ENCODE peak calls at places on chromosome 22, in five cellular contexts. Q, B, P, H and R are unnamed samples.

GRCh38 chr22:11616811-11617210 is 3911.2 kb upstream of the OR11H1 start:
- DNase-seq in Q (no peak), B (no peak), P (no peak), H (no peak), R (no peak)

GRCh38 chr22:29002603-29003002 is 59.0 kb downstream of the C22orf31 start:
- DNase-seq in Q (no peak), B (no peak), P (no peak), H (no peak), R (no peak)

GRCh38 chr22:29277927-29278326 is 9.9 kb downstream of the EWSR1 start:
- DNase-seq in Q (no peak), B (no peak), P (no peak), H (no peak), R (no peak)

GRCh38 chr22:47142427-47143046 is 380.1 kb downstream of the TBC1D22A start:
- DNase-seq in Q (no peak), B (no peak), P (no peak), H (no peak), R (no peak)

GRCh38 chr22:39805117-39805516 is 88.4 kb downstream of the ENTHD1 start:
- DNase-seq in Q (no peak), B (no peak), P (no peak), H (no peak), R (no peak)

GRCh38 chr22:47165998-47166397 is 403.5 kb downstream of the TBC1D22A start:
- DNase-seq in Q (no peak), B (no peak), P (no peak), H (no peak), R (no peak)

GRCh38 chr22:44663256-44663999 is 38.6 kb upstream of the PRR5 start:
- DNase-seq in Q (no peak), B (no peak), P (no peak), H (no peak), R (no peak)

GRCh38 chr22:30036656-30037055 is 43.6 kb upstream of the HORMAD2 start:
- DNase-seq in Q (no peak), B (peak; percentile 52), P (no peak), H (peak; percentile 16), R (peak; percentile 43)

GRCh38 chr22:30224161-30224857 is 22.2 kb downstream of the LIF start:
- DNase-seq in Q (peak; percentile 39), B (peak; percentile 79), P (no peak), H (peak; percentile 89), R (peak; percentile 49)

GRCh38 chr22:40213478-40213877 is 35.8 kb downstream of the TNRC6B start:
- DNase-seq in Q (no peak), B (no peak), P (no peak), H (no peak), R (no peak)

GRCh38 chr22:32910358-32910757 is 108.9 kb downstream of the TIMP3 start:
- DNase-seq in Q (no peak), B (no peak), P (no peak), H (no peak), R (no peak)

GRCh38 chr22:46661221-46661851 is 41.1 kb downstream of the GRAMD4 start:
- DNase-seq in Q (no peak), B (peak; percentile 85), P (no peak), H (peak; percentile 62), R (no peak)

GRCh38 chr22:45832180-45832579 is 144.8 kb downstream of the WNT7B start:
- DNase-seq in Q (no peak), B (no peak), P (peak; percentile 67), H (no peak), R (no peak)

GRCh38 chr22:26669060-26669481 is 11.7 kb downstream of the MIAT start:
- DNase-seq in Q (no peak), B (peak; percentile 54), P (peak; percentile 83), H (peak; percentile 62), R (peak; percentile 46)

GRCh38 chr22:44246615-44247326 is 66.0 kb downstream of the SHISAL1 start:
- DNase-seq in Q (no peak), B (no peak), P (no peak), H (no peak), R (no peak)

GRCh38 chr22:27650572-27650971 is 151.0 kb downstream of the MN1 start:
- DNase-seq in Q (no peak), B (no peak), P (no peak), H (no peak), R (no peak)

GRCh38 chr22:39457047-39457545 is 284 bp downstream of the MGAT3 start:
- DNase-seq in Q (no peak), B (no peak), P (no peak), H (no peak), R (peak; percentile 49)

DNA sequence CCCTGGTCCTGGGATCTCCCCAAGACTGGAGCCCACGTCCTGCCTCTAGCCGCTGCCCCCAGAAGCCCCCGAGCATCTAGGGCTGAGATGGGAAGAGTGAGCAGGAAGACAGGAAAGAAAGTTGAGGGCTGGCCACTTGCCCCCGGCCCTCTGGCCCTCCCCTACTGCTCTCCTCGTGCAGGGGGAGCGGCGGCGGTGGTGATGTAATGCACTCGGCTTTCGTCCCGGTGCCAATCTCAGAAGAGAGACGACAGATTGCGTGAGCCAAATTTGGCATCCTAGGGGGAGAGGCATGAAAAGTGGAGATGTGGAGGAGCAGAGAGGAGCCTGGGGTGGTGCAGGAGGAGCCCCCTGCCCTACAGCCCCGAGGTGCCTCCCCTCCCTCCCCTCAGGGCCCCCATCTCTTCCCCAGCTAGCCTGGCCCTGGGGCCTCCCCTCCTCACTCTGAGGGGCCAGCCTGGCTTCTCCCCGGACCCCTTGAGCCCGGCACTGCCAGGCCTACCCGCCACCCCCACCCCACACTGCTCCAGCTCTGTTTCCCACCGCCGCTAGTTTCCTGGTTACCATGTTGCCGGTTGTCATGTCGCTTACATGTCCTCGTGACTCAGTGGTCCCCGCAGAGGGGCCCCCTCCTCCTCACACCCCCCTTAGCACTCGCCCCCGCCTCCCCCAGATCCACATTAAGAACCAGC is 2.5 kb downstream of the KCNJ4 start:
- DNase-seq in Q (no peak), B (no peak), P (peak; percentile 46), H (no peak), R (no peak)
- TF ChIP-seq EZH2phosphoT487 in Q (no peak), B (no peak), P (no peak), H (no peak), R (no peak)

GRCh38 chr22:50189849-50190181 is 4.1 kb downstream of the TRABD start:
- DNase-seq in Q (peak; percentile 57), B (peak; percentile 23), P (no peak), H (no peak), R (no peak)

GRCh38 chr22:50191041-50191740 is 5.5 kb downstream of the TRABD start:
- DNase-seq in Q (no peak), B (no peak), P (no peak), H (no peak), R (no peak)

GRCh38 chr22:50192056-50192824 is 6.5 kb downstream of the TRABD start:
- DNase-seq in Q (no peak), B (peak; percentile 68), P (no peak), H (no peak), R (no peak)

GRCh38 chr22:50189184-50189848 is 3.6 kb downstream of the TRABD start:
- DNase-seq in Q (no peak), B (no peak), P (no peak), H (no peak), R (no peak)

DNA sequence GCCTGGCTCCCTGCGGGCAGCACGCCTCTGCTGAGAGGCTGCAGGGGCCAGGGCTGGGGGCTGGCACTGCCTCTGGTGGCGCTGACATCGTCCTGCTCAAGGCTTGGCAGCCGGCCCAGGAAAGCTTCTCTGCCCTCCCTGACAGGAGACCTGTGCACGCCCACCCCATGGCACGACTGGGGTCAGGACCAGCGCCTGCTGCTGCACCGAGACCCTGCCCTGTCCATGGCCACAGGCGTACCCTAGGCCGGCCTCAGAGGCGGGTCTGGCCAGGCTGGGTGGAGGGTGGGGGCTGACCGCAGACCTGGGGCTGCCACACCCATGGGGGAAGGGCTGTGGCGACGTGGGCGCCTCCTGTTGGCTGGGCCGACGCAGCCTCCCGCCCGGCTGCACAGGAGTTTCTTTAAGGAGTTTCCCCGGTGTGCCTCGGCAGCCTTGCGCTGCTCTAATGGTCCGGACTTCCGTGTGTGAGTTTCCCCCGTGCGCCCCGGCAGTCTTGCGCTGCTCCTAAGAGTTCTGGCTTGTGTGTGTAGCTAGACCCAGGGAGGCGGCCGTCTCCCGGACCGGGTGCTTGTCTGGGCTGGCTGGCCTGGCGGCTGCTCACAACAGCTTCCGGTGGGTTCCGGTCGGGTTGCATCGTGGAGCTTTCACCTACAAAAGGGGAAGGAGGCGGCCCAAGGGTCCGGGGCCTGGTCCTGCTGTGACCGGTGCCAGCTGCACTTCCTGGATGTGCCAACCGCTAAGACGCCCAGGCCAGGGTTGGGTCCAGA is 4.7 kb downstream of the TRABD start:
- DNase-seq in Q (peak; percentile 83), B (peak; percentile 62), P (peak; percentile 81), H (peak; percentile 60), R (peak; percentile 84)
- TF ChIP-seq CTCF in Q (peak; percentile 55), B (peak; percentile 50), P (peak; percentile 40), H (no peak), R (peak; percentile 41)

GRCh38 chr22:22552630-22553029 is 6.4 kb downstream of the PRAME start:
- DNase-seq in Q (no peak), B (no peak), P (peak; percentile 69), H (no peak), R (no peak)

GRCh38 chr22:22553141-22553540 is 5.9 kb downstream of the PRAME start:
- DNase-seq in Q (no peak), B (no peak), P (no peak), H (no peak), R (no peak)

GRCh38 chr22:22555596-22555995 is 3.5 kb downstream of the PRAME start:
- DNase-seq in Q (no peak), B (no peak), P (no peak), H (no peak), R (no peak)

GRCh38 chr22:22554324-22555284 is 4.5 kb downstream of the PRAME start:
- DNase-seq in Q (no peak), B (no peak), P (no peak), H (no peak), R (no peak)

DNA sequence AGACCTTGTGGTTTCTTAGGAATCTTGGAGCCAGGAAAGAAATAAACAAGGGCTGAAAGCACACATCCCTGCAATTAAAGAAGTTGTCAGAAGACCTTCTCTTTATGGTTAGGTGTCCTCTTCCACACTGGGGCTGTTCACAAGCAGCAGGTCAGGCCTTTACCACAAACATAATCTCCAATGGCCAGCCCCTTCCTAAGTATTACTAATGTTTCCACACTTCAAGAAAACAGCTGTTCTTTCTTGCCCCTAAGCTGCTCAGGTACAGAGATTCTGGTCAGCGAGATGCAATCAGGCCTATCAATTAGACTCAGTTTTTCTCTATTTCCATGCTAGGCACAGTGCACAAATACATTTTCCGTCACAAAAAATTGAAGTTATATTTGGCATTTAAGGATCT is 5.3 kb downstream of the PRAME start:
- DNase-seq in Q (no peak), B (no peak), P (no peak), H (no peak), R (no peak)
- H3K4me1 ChIP-seq in Q (no peaks in the 10 kb centered on the region), B (no peaks in the 10 kb centered on the region), P (no peaks in the 10 kb centered on the region), H (peaks cover 4% of the 10 kb centered on the region), R (no peaks in the 10 kb centered on the region)

GRCh38 chr22:50400931-50401330 is 57.8 kb downstream of the PPP6R2 start:
- DNase-seq in Q (no peak), B (no peak), P (no peak), H (no peak), R (no peak)

GRCh38 chr22:50400406-50400805 is 57.3 kb downstream of the PPP6R2 start:
- DNase-seq in Q (no peak), B (no peak), P (no peak), H (no peak), R (no peak)

GRCh38 chr22:50398698-50399648 is 55.8 kb downstream of the PPP6R2 start:
- DNase-seq in Q (no peak), B (no peak), P (no peak), H (no peak), R (no peak)

GRCh38 chr22:50401907-50402306 is 58.8 kb downstream of the PPP6R2 start:
- DNase-seq in Q (no peak), B (no peak), P (no peak), H (no peak), R (no peak)

GRCh38 chr22:50399751-50400331 is 56.7 kb downstream of the PPP6R2 start:
- DNase-seq in Q (no peak), B (no peak), P (peak; percentile 70), H (peak; percentile 3), R (peak; percentile 53)
- TF ChIP-seq EZH2phosphoT487 in Q (no peak), B (no peak), P (no peak), H (no peak), R (no peak)

GRCh38 chr22:37176464-37177061 is 11.5 kb downstream of the C1QTNF6 start:
- DNase-seq in Q (no peak), B (no peak), P (no peak), H (no peak), R (peak; percentile 71)
- TF ChIP-seq CTCF in Q (no peak), B (no peak), P (no peak), H (no peak), R (no peak)